ENCODE peak calls at places on chromosome 21, in six cellular contexts. One of them, this sample, is unnamed.

GRCh38 chr21:43921602-43921978 is 56.6 kb downstream of the AGPAT3 start:
- DNase-seq in heart right ventricle: no peak
- DNase-seq in neuronal stem cell: no peak
- DNase-seq in activated T-helper 2 cell treated with anti-CD3 and anti-CD28 coated beads, Interferon-gamma antibody, Interleukin-2, Interleukin-4, amounts not matched to agents 10 μg/mL and 5 μg/mL and 100 μg/mL, durations not matched to agents 14 hours and 24 hours and 36 hours: no peak
- DNase-seq in GM23338: peak
- DNase-seq in iPS-NIHi11: no peak
- DNase-seq in this sample: no peak

GRCh38 chr21:45323487-45324380 is 36.0 kb upstream of the POFUT2 start:
- DNase-seq in heart right ventricle: no peak
- DNase-seq in activated T-helper 2 cell treated with anti-CD3 and anti-CD28 coated beads, Interferon-gamma antibody, Interleukin-2, Interleukin-4, amounts not matched to agents 10 μg/mL and 5 μg/mL and 100 μg/mL, durations not matched to agents 14 hours and 24 hours and 36 hours: no peak
- DNase-seq in iPS-NIHi11: peak
- DNase-seq in neuronal stem cell: no peak
- DNase-seq in GM23338: peak
- DNase-seq in this sample: no peak

GRCh38 chr21:33041981-33042380 is 16.2 kb downstream of the OLIG2 start:
- DNase-seq in iPS-NIHi11: no peak
- DNase-seq in heart right ventricle: no peak
- DNase-seq in activated T-helper 2 cell treated with anti-CD3 and anti-CD28 coated beads, Interferon-gamma antibody, Interleukin-2, Interleukin-4, amounts not matched to agents 10 μg/mL and 5 μg/mL and 100 μg/mL, durations not matched to agents 14 hours and 24 hours and 36 hours: no peak
- DNase-seq in neuronal stem cell: no peak
- DNase-seq in GM23338: no peak
- DNase-seq in this sample: no peak

GRCh38 chr21:36377391-36377842 is 7.8 kb upstream of the CHAF1B start:
- DNase-seq in neuronal stem cell: no peak
- DNase-seq in activated T-helper 2 cell treated with anti-CD3 and anti-CD28 coated beads, Interferon-gamma antibody, Interleukin-2, Interleukin-4, amounts not matched to agents 10 μg/mL and 5 μg/mL and 100 μg/mL, durations not matched to agents 14 hours and 24 hours and 36 hours: no peak
- DNase-seq in iPS-NIHi11: no peak
- DNase-seq in heart right ventricle: no peak
- DNase-seq in GM23338: no peak
- DNase-seq in this sample: no peak

GRCh38 chr21:44687671-44688070 is 5.7 kb upstream of the KRTAP12-1 start:
- DNase-seq in GM23338: no peak
- DNase-seq in activated T-helper 2 cell treated with anti-CD3 and anti-CD28 coated beads, Interferon-gamma antibody, Interleukin-2, Interleukin-4, amounts not matched to agents 10 μg/mL and 5 μg/mL and 100 μg/mL, durations not matched to agents 14 hours and 24 hours and 36 hours: peak
- DNase-seq in neuronal stem cell: no peak
- DNase-seq in heart right ventricle: no peak
- DNase-seq in iPS-NIHi11: no peak
- DNase-seq in this sample: no peak

GRCh38 chr21:42120056-42120903 is 49.2 kb downstream of the UMODL1 start:
- DNase-seq in neuronal stem cell: no peak
- DNase-seq in activated T-helper 2 cell treated with anti-CD3 and anti-CD28 coated beads, Interferon-gamma antibody, Interleukin-2, Interleukin-4, amounts not matched to agents 10 μg/mL and 5 μg/mL and 100 μg/mL, durations not matched to agents 14 hours and 24 hours and 36 hours: no peak
- DNase-seq in heart right ventricle: no peak
- DNase-seq in iPS-NIHi11: no peak
- DNase-seq in GM23338: no peak
- DNase-seq in this sample: no peak

GRCh38 chr21:15289896-15290841 is 225.4 kb upstream of the NRIP1 start:
- DNase-seq in activated T-helper 2 cell treated with anti-CD3 and anti-CD28 coated beads, Interferon-gamma antibody, Interleukin-2, Interleukin-4, amounts not matched to agents 10 μg/mL and 5 μg/mL and 100 μg/mL, durations not matched to agents 14 hours and 24 hours and 36 hours: no peak
- DNase-seq in neuronal stem cell: peak
- DNase-seq in GM23338: peak
- DNase-seq in heart right ventricle: peak
- DNase-seq in iPS-NIHi11: peak
- DNase-seq in this sample: no peak

GRCh38 chr21:33196956-33197374 is 32.8 kb upstream of the IFNAR2 start:
- DNase-seq in GM23338: peak
- DNase-seq in heart right ventricle: peak
- DNase-seq in iPS-NIHi11: peak
- DNase-seq in neuronal stem cell: peak
- DNase-seq in activated T-helper 2 cell treated with anti-CD3 and anti-CD28 coated beads, Interferon-gamma antibody, Interleukin-2, Interleukin-4, amounts not matched to agents 10 μg/mL and 5 μg/mL and 100 μg/mL, durations not matched to agents 14 hours and 24 hours and 36 hours: peak
- DNase-seq in this sample: peak

GRCh38 chr21:41601573-41602371 is 93.8 kb upstream of the TMPRSS2 start:
- DNase-seq in GM23338: no peak
- DNase-seq in iPS-NIHi11: no peak
- DNase-seq in heart right ventricle: no peak
- DNase-seq in neuronal stem cell: no peak
- DNase-seq in activated T-helper 2 cell treated with anti-CD3 and anti-CD28 coated beads, Interferon-gamma antibody, Interleukin-2, Interleukin-4, amounts not matched to agents 10 μg/mL and 5 μg/mL and 100 μg/mL, durations not matched to agents 14 hours and 24 hours and 36 hours: no peak
- DNase-seq in this sample: no peak

GRCh38 chr21:37620401-37620800 is 253.8 kb downstream of the DYRK1A start:
- DNase-seq in iPS-NIHi11: no peak
- DNase-seq in GM23338: no peak
- DNase-seq in heart right ventricle: no peak
- DNase-seq in neuronal stem cell: no peak
- DNase-seq in activated T-helper 2 cell treated with anti-CD3 and anti-CD28 coated beads, Interferon-gamma antibody, Interleukin-2, Interleukin-4, amounts not matched to agents 10 μg/mL and 5 μg/mL and 100 μg/mL, durations not matched to agents 14 hours and 24 hours and 36 hours: no peak
- DNase-seq in this sample: no peak

GRCh38 chr21:46226146-46226545 is 2.4 kb downstream of the LSS start:
- DNase-seq in activated T-helper 2 cell treated with anti-CD3 and anti-CD28 coated beads, Interferon-gamma antibody, Interleukin-2, Interleukin-4, amounts not matched to agents 10 μg/mL and 5 μg/mL and 100 μg/mL, durations not matched to agents 14 hours and 24 hours and 36 hours: no peak
- DNase-seq in GM23338: no peak
- DNase-seq in neuronal stem cell: no peak
- DNase-seq in heart right ventricle: no peak
- DNase-seq in iPS-NIHi11: no peak
- DNase-seq in this sample: no peak

GRCh38 chr21:41932191-41932575 is 21.6 kb downstream of the C2CD2 start:
- DNase-seq in neuronal stem cell: no peak
- DNase-seq in activated T-helper 2 cell treated with anti-CD3 and anti-CD28 coated beads, Interferon-gamma antibody, Interleukin-2, Interleukin-4, amounts not matched to agents 10 μg/mL and 5 μg/mL and 100 μg/mL, durations not matched to agents 14 hours and 24 hours and 36 hours: no peak
- DNase-seq in heart right ventricle: no peak
- DNase-seq in GM23338: no peak
- DNase-seq in iPS-NIHi11: no peak
- DNase-seq in this sample: no peak

GRCh38 chr21:45255381-45256020 is 32.2 kb downstream of the POFUT2 start:
- DNase-seq in neuronal stem cell: no peak
- DNase-seq in activated T-helper 2 cell treated with anti-CD3 and anti-CD28 coated beads, Interferon-gamma antibody, Interleukin-2, Interleukin-4, amounts not matched to agents 10 μg/mL and 5 μg/mL and 100 μg/mL, durations not matched to agents 14 hours and 24 hours and 36 hours: no peak
- DNase-seq in iPS-NIHi11: peak
- DNase-seq in GM23338: no peak
- DNase-seq in heart right ventricle: no peak
- DNase-seq in this sample: no peak

GRCh38 chr21:37675202-37675801 is 241.0 kb downstream of the KCNJ6 start:
- DNase-seq in activated T-helper 2 cell treated with anti-CD3 and anti-CD28 coated beads, Interferon-gamma antibody, Interleukin-2, Interleukin-4, amounts not matched to agents 10 μg/mL and 5 μg/mL and 100 μg/mL, durations not matched to agents 14 hours and 24 hours and 36 hours: peak
- DNase-seq in neuronal stem cell: peak
- DNase-seq in iPS-NIHi11: peak
- DNase-seq in GM23338: peak
- DNase-seq in heart right ventricle: peak
- DNase-seq in this sample: peak

GRCh38 chr21:43289966-43290365 is 121.2 kb downstream of the CRYAA start:
- DNase-seq in neuronal stem cell: no peak
- DNase-seq in iPS-NIHi11: no peak
- DNase-seq in heart right ventricle: no peak
- DNase-seq in activated T-helper 2 cell treated with anti-CD3 and anti-CD28 coated beads, Interferon-gamma antibody, Interleukin-2, Interleukin-4, amounts not matched to agents 10 μg/mL and 5 μg/mL and 100 μg/mL, durations not matched to agents 14 hours and 24 hours and 36 hours: no peak
- DNase-seq in GM23338: no peak
- DNase-seq in this sample: no peak

GRCh38 chr21:29218749-29219148 is 80.0 kb upstream of the BACH1 start:
- DNase-seq in activated T-helper 2 cell treated with anti-CD3 and anti-CD28 coated beads, Interferon-gamma antibody, Interleukin-2, Interleukin-4, amounts not matched to agents 10 μg/mL and 5 μg/mL and 100 μg/mL, durations not matched to agents 14 hours and 24 hours and 36 hours: no peak
- DNase-seq in neuronal stem cell: no peak
- DNase-seq in GM23338: no peak
- DNase-seq in heart right ventricle: no peak
- DNase-seq in iPS-NIHi11: no peak
- DNase-seq in this sample: no peak

GRCh38 chr21:35219719-35220118 is 170.6 kb upstream of the RUNX1 start:
- DNase-seq in activated T-helper 2 cell treated with anti-CD3 and anti-CD28 coated beads, Interferon-gamma antibody, Interleukin-2, Interleukin-4, amounts not matched to agents 10 μg/mL and 5 μg/mL and 100 μg/mL, durations not matched to agents 14 hours and 24 hours and 36 hours: no peak
- DNase-seq in GM23338: no peak
- DNase-seq in neuronal stem cell: no peak
- DNase-seq in heart right ventricle: no peak
- DNase-seq in iPS-NIHi11: no peak
- DNase-seq in this sample: no peak

GRCh38 chr21:15058718-15059316 is 6.0 kb downstream of the NRIP1 start:
- DNase-seq in neuronal stem cell: no peak
- DNase-seq in activated T-helper 2 cell treated with anti-CD3 and anti-CD28 coated beads, Interferon-gamma antibody, Interleukin-2, Interleukin-4, amounts not matched to agents 10 μg/mL and 5 μg/mL and 100 μg/mL, durations not matched to agents 14 hours and 24 hours and 36 hours: no peak
- DNase-seq in iPS-NIHi11: no peak
- DNase-seq in heart right ventricle: no peak
- DNase-seq in GM23338: peak
- DNase-seq in this sample: no peak

GRCh38 chr21:46150491-46151121 is 4.8 kb downstream of the FTCD start:
- DNase-seq in neuronal stem cell: no peak
- DNase-seq in heart right ventricle: no peak
- DNase-seq in iPS-NIHi11: no peak
- DNase-seq in GM23338: no peak
- DNase-seq in activated T-helper 2 cell treated with anti-CD3 and anti-CD28 coated beads, Interferon-gamma antibody, Interleukin-2, Interleukin-4, amounts not matched to agents 10 μg/mL and 5 μg/mL and 100 μg/mL, durations not matched to agents 14 hours and 24 hours and 36 hours: no peak
- DNase-seq in this sample: no peak

GRCh38 chr21:30072496-30072895 is 94.1 kb downstream of the CLDN17 start:
- DNase-seq in iPS-NIHi11: peak
- DNase-seq in activated T-helper 2 cell treated with anti-CD3 and anti-CD28 coated beads, Interferon-gamma antibody, Interleukin-2, Interleukin-4, amounts not matched to agents 10 μg/mL and 5 μg/mL and 100 μg/mL, durations not matched to agents 14 hours and 24 hours and 36 hours: no peak
- DNase-seq in heart right ventricle: peak
- DNase-seq in neuronal stem cell: no peak
- DNase-seq in GM23338: peak
- DNase-seq in this sample: no peak

GRCh38 chr21:30981403-30981802 is 56.9 kb downstream of the KRTAP19-8 start:
- DNase-seq in GM23338: peak
- DNase-seq in heart right ventricle: peak
- DNase-seq in activated T-helper 2 cell treated with anti-CD3 and anti-CD28 coated beads, Interferon-gamma antibody, Interleukin-2, Interleukin-4, amounts not matched to agents 10 μg/mL and 5 μg/mL and 100 μg/mL, durations not matched to agents 14 hours and 24 hours and 36 hours: no peak
- DNase-seq in iPS-NIHi11: peak
- DNase-seq in neuronal stem cell: no peak
- DNase-seq in this sample: no peak

GRCh38 chr21:33643658-33644311 is 1.5 kb downstream of the ITSN1 start:
- DNase-seq in heart right ventricle: no peak
- DNase-seq in neuronal stem cell: no peak
- DNase-seq in iPS-NIHi11: no peak
- DNase-seq in activated T-helper 2 cell treated with anti-CD3 and anti-CD28 coated beads, Interferon-gamma antibody, Interleukin-2, Interleukin-4, amounts not matched to agents 10 μg/mL and 5 μg/mL and 100 μg/mL, durations not matched to agents 14 hours and 24 hours and 36 hours: no peak
- DNase-seq in GM23338: peak
- DNase-seq in this sample: no peak

GRCh38 chr21:31173881-31174555 is 135.7 kb upstream of the KRTAP19-8 start:
- DNase-seq in GM23338: no peak
- DNase-seq in iPS-NIHi11: no peak
- DNase-seq in activated T-helper 2 cell treated with anti-CD3 and anti-CD28 coated beads, Interferon-gamma antibody, Interleukin-2, Interleukin-4, amounts not matched to agents 10 μg/mL and 5 μg/mL and 100 μg/mL, durations not matched to agents 14 hours and 24 hours and 36 hours: no peak
- DNase-seq in heart right ventricle: peak
- DNase-seq in neuronal stem cell: no peak
- DNase-seq in this sample: peak

GRCh38 chr21:41647806-41648561 is 118.9 kb downstream of the RIPK4 start:
- DNase-seq in GM23338: no peak
- DNase-seq in neuronal stem cell: no peak
- DNase-seq in iPS-NIHi11: no peak
- DNase-seq in activated T-helper 2 cell treated with anti-CD3 and anti-CD28 coated beads, Interferon-gamma antibody, Interleukin-2, Interleukin-4, amounts not matched to agents 10 μg/mL and 5 μg/mL and 100 μg/mL, durations not matched to agents 14 hours and 24 hours and 36 hours: no peak
- DNase-seq in heart right ventricle: no peak
- DNase-seq in this sample: no peak

GRCh38 chr21:38470762-38471161 is 27.5 kb downstream of the ERG start:
- DNase-seq in heart right ventricle: no peak
- DNase-seq in activated T-helper 2 cell treated with anti-CD3 and anti-CD28 coated beads, Interferon-gamma antibody, Interleukin-2, Interleukin-4, amounts not matched to agents 10 μg/mL and 5 μg/mL and 100 μg/mL, durations not matched to agents 14 hours and 24 hours and 36 hours: no peak
- DNase-seq in neuronal stem cell: no peak
- DNase-seq in GM23338: no peak
- DNase-seq in iPS-NIHi11: no peak
- DNase-seq in this sample: no peak

GRCh38 chr21:45983981-45984551 is 2.5 kb downstream of the COL6A1 start:
- DNase-seq in neuronal stem cell: no peak
- DNase-seq in heart right ventricle: no peak
- DNase-seq in iPS-NIHi11: peak
- DNase-seq in activated T-helper 2 cell treated with anti-CD3 and anti-CD28 coated beads, Interferon-gamma antibody, Interleukin-2, Interleukin-4, amounts not matched to agents 10 μg/mL and 5 μg/mL and 100 μg/mL, durations not matched to agents 14 hours and 24 hours and 36 hours: no peak
- DNase-seq in GM23338: no peak
- DNase-seq in this sample: no peak

GRCh38 chr21:37072239-37072987 is 458 bp downstream of the PIGP start:
- DNase-seq in neuronal stem cell: no peak
- DNase-seq in heart right ventricle: peak
- DNase-seq in GM23338: peak
- DNase-seq in iPS-NIHi11: peak
- DNase-seq in activated T-helper 2 cell treated with anti-CD3 and anti-CD28 coated beads, Interferon-gamma antibody, Interleukin-2, Interleukin-4, amounts not matched to agents 10 μg/mL and 5 μg/mL and 100 μg/mL, durations not matched to agents 14 hours and 24 hours and 36 hours: no peak
- DNase-seq in this sample: peak

GRCh38 chr21:46111857-46112730 is 14.2 kb downstream of the COL6A2 start:
- DNase-seq in iPS-NIHi11: no peak
- DNase-seq in activated T-helper 2 cell treated with anti-CD3 and anti-CD28 coated beads, Interferon-gamma antibody, Interleukin-2, Interleukin-4, amounts not matched to agents 10 μg/mL and 5 μg/mL and 100 μg/mL, durations not matched to agents 14 hours and 24 hours and 36 hours: peak
- DNase-seq in neuronal stem cell: no peak
- DNase-seq in GM23338: no peak
- DNase-seq in heart right ventricle: peak
- DNase-seq in this sample: no peak

GRCh38 chr21:43012596-43012995 is 38.2 kb downstream of the PKNOX1 start:
- DNase-seq in activated T-helper 2 cell treated with anti-CD3 and anti-CD28 coated beads, Interferon-gamma antibody, Interleukin-2, Interleukin-4, amounts not matched to agents 10 μg/mL and 5 μg/mL and 100 μg/mL, durations not matched to agents 14 hours and 24 hours and 36 hours: no peak
- DNase-seq in neuronal stem cell: no peak
- DNase-seq in GM23338: no peak
- DNase-seq in iPS-NIHi11: no peak
- DNase-seq in heart right ventricle: no peak
- DNase-seq in this sample: no peak

GRCh38 chr21:28150021-28150420 is 842.7 kb downstream of the LTN1 start:
- DNase-seq in activated T-helper 2 cell treated with anti-CD3 and anti-CD28 coated beads, Interferon-gamma antibody, Interleukin-2, Interleukin-4, amounts not matched to agents 10 μg/mL and 5 μg/mL and 100 μg/mL, durations not matched to agents 14 hours and 24 hours and 36 hours: no peak
- DNase-seq in neuronal stem cell: no peak
- DNase-seq in iPS-NIHi11: no peak
- DNase-seq in heart right ventricle: no peak
- DNase-seq in GM23338: peak
- DNase-seq in this sample: no peak

GRCh38 chr21:30227633-30228404 is 11.9 kb upstream of the CLDN8 start:
- DNase-seq in iPS-NIHi11: no peak
- DNase-seq in GM23338: no peak
- DNase-seq in neuronal stem cell: no peak
- DNase-seq in heart right ventricle: peak
- DNase-seq in activated T-helper 2 cell treated with anti-CD3 and anti-CD28 coated beads, Interferon-gamma antibody, Interleukin-2, Interleukin-4, amounts not matched to agents 10 μg/mL and 5 μg/mL and 100 μg/mL, durations not matched to agents 14 hours and 24 hours and 36 hours: no peak
- DNase-seq in this sample: no peak

GRCh38 chr21:31397515-31397926 is 53.5 kb upstream of the TIAM1 start:
- DNase-seq in GM23338: no peak
- DNase-seq in neuronal stem cell: no peak
- DNase-seq in heart right ventricle: no peak
- DNase-seq in iPS-NIHi11: no peak
- DNase-seq in activated T-helper 2 cell treated with anti-CD3 and anti-CD28 coated beads, Interferon-gamma antibody, Interleukin-2, Interleukin-4, amounts not matched to agents 10 μg/mL and 5 μg/mL and 100 μg/mL, durations not matched to agents 14 hours and 24 hours and 36 hours: no peak
- DNase-seq in this sample: no peak

GRCh38 chr21:44259082-44259705 is 2.5 kb downstream of the DNMT3L start:
- DNase-seq in heart right ventricle: no peak
- DNase-seq in GM23338: no peak
- DNase-seq in activated T-helper 2 cell treated with anti-CD3 and anti-CD28 coated beads, Interferon-gamma antibody, Interleukin-2, Interleukin-4, amounts not matched to agents 10 μg/mL and 5 μg/mL and 100 μg/mL, durations not matched to agents 14 hours and 24 hours and 36 hours: no peak
- DNase-seq in iPS-NIHi11: no peak
- DNase-seq in neuronal stem cell: no peak
- DNase-seq in this sample: no peak

GRCh38 chr21:39523930-39524329 is 72.2 kb downstream of the SH3BGR start:
- DNase-seq in heart right ventricle: no peak
- DNase-seq in activated T-helper 2 cell treated with anti-CD3 and anti-CD28 coated beads, Interferon-gamma antibody, Interleukin-2, Interleukin-4, amounts not matched to agents 10 μg/mL and 5 μg/mL and 100 μg/mL, durations not matched to agents 14 hours and 24 hours and 36 hours: no peak
- DNase-seq in neuronal stem cell: no peak
- DNase-seq in GM23338: no peak
- DNase-seq in iPS-NIHi11: no peak
- DNase-seq in this sample: no peak